ENCODE peak calls at places on chromosomes 2 and 18, in four cellular contexts. U, G, F and V are unnamed samples.

GRCh38 chr18:26468931-26469340 is 79.4 kb downstream of the KCTD1 start:
- DNase-seq in U (peak; percentile 7), G (no peak), F (no peak), V (peak; percentile 55)

GRCh38 chr2:239209806-239210205 is 191.0 kb downstream of the HDAC4 start:
- DNase-seq in U (no peak), G (no peak), F (no peak), V (no peak)

GRCh38 chr2:71792926-71793761 is 339.8 kb downstream of the DYSF start:
- DNase-seq in U (peak; percentile 28), G (no peak), F (no peak), V (no peak)

GRCh38 chr2:8229546-8229986 is 452.3 kb upstream of the ID2 start:
- DNase-seq in U (peak; percentile 54), G (no peak), F (no peak), V (peak; percentile 96)

GRCh38 chr18:37393945-37394609 is 171.5 kb downstream of the CELF4 start:
- DNase-seq in U (peak; percentile 15), G (peak; percentile 82), F (peak; percentile 65), V (no peak)

GRCh38 chr18:53268455-53268854 is 928.5 kb downstream of the DCC start:
- DNase-seq in U (peak; percentile 11), G (no peak), F (no peak), V (no peak)

GRCh38 chr18:8562914-8563313 is 46.3 kb upstream of the RAB12 start:
- DNase-seq in U (no peak), G (no peak), F (no peak), V (no peak)

GRCh38 chr2:176158855-176159677 is 2.0 kb downstream of the HOXD3 start:
- DNase-seq in U (no peak), G (no peak), F (no peak), V (no peak)

GRCh38 chr2:187372213-187372612 is 75.8 kb downstream of the CALCRL start:
- DNase-seq in U (no peak), G (no peak), F (no peak), V (no peak)

GRCh38 chr2:219010873-219011272 is 17.7 kb upstream of the CRYBA2 start:
- DNase-seq in U (no peak), G (no peak), F (no peak), V (no peak)

GRCh38 chr18:23066504-23067039 is 68.7 kb upstream of the CABLES1 start:
- DNase-seq in U (peak; percentile 84), G (no peak), F (no peak), V (no peak)

GRCh38 chr2:159890945-159891588 is 93.1 kb upstream of the CD302 start:
- DNase-seq in U (no peak), G (no peak), F (no peak), V (no peak)

GRCh38 chr18:55546873-55547704 is 40.9 kb downstream of the TCF4 start:
- DNase-seq in U (no peak), G (no peak), F (no peak), V (no peak)

GRCh38 chr2:48269126-48269822 is 260.7 kb upstream of the STON1 start:
- DNase-seq in U (no peak), G (no peak), F (no peak), V (no peak)

GRCh38 chr2:128786296-128786695 is 467.6 kb upstream of the HS6ST1 start:
- DNase-seq in U (no peak), G (no peak), F (no peak), V (no peak)